ENCODE peak calls at places on chromosome 9, in eight cellular contexts. One of them, this sample, is unnamed.

GRCh38 chr9:116979461-116979860 is 292.4 kb downstream of the TRIM32 start:
- DNase-seq in HCT116: no peak
- DNase-seq in uterus: no peak
- DNase-seq in breast epithelium: no peak
- DNase-seq in stomach: no peak
- DNase-seq in A549: peak; percentile 29
- DNase-seq in spleen: no peak
- DNase-seq in sigmoid colon: no peak
- DNase-seq in this sample: peak; percentile 55

GRCh38 chr9:127694890-127695735 is 11.7 kb upstream of the CFAP157 start:
- DNase-seq in stomach: no peak
- DNase-seq in HCT116: no peak
- DNase-seq in sigmoid colon: no peak
- DNase-seq in uterus: no peak
- DNase-seq in spleen: no peak
- DNase-seq in breast epithelium: no peak
- DNase-seq in A549: no peak
- DNase-seq in this sample: no peak

GRCh38 chr9:68416891-68417570 is 60.6 kb downstream of the PGM5 start:
- DNase-seq in spleen: no peak
- DNase-seq in uterus: no peak
- DNase-seq in stomach: no peak
- DNase-seq in A549: peak; percentile 14
- DNase-seq in sigmoid colon: no peak
- DNase-seq in HCT116: peak; percentile 6
- DNase-seq in breast epithelium: no peak
- DNase-seq in this sample: no peak

GRCh38 chr9:124503713-124504529 is 3.3 kb downstream of the NR5A1 start:
- DNase-seq in uterus: no peak
- DNase-seq in stomach: no peak
- DNase-seq in HCT116: no peak
- DNase-seq in sigmoid colon: no peak
- DNase-seq in breast epithelium: no peak
- DNase-seq in A549: no peak
- DNase-seq in spleen: peak; percentile 61
- DNase-seq in this sample: no peak

GRCh38 chr9:81892440-81892839 is 35.8 kb upstream of the SPATA31D4 start:
- DNase-seq in A549: no peak
- DNase-seq in uterus: no peak
- DNase-seq in sigmoid colon: no peak
- DNase-seq in spleen: no peak
- DNase-seq in stomach: no peak
- DNase-seq in HCT116: no peak
- DNase-seq in breast epithelium: no peak
- DNase-seq in this sample: no peak

GRCh38 chr9:81182421-81182820 is 506.9 kb downstream of the TLE1 start:
- DNase-seq in A549: peak; percentile 20
- DNase-seq in uterus: no peak
- DNase-seq in spleen: no peak
- DNase-seq in stomach: no peak
- DNase-seq in breast epithelium: no peak
- DNase-seq in sigmoid colon: no peak
- DNase-seq in HCT116: no peak
- DNase-seq in this sample: no peak

GRCh38 chr9:116860509-116861120 is 173.5 kb downstream of the TRIM32 start:
- DNase-seq in spleen: no peak
- DNase-seq in HCT116: peak; percentile 51
- DNase-seq in breast epithelium: peak; percentile 68
- DNase-seq in stomach: peak; percentile 70
- DNase-seq in uterus: peak; percentile 53
- DNase-seq in A549: peak; percentile 62
- DNase-seq in sigmoid colon: peak; percentile 72
- DNase-seq in this sample: peak; percentile 55

GRCh38 chr9:92706218-92706940 is 36.4 kb upstream of the IPPK start:
- DNase-seq in breast epithelium: no peak
- DNase-seq in spleen: no peak
- DNase-seq in uterus: no peak
- DNase-seq in sigmoid colon: no peak
- DNase-seq in A549: peak; percentile 35
- DNase-seq in HCT116: peak; percentile 54
- DNase-seq in stomach: no peak
- DNase-seq in this sample: no peak

GRCh38 chr9:84136119-84136868 is 155.7 kb downstream of the RMI1 start:
- DNase-seq in A549: peak; percentile 79
- DNase-seq in stomach: no peak
- DNase-seq in spleen: no peak
- DNase-seq in HCT116: no peak
- DNase-seq in uterus: no peak
- DNase-seq in breast epithelium: no peak
- DNase-seq in sigmoid colon: no peak
- DNase-seq in this sample: peak; percentile 60

GRCh38 chr9:36189978-36190377 is 743 bp upstream of the CLTA start:
- DNase-seq in stomach: no peak
- DNase-seq in spleen: no peak
- DNase-seq in sigmoid colon: peak; percentile 53
- DNase-seq in uterus: no peak
- DNase-seq in HCT116: no peak
- DNase-seq in breast epithelium: no peak
- DNase-seq in A549: peak; percentile 56
- DNase-seq in this sample: peak; percentile 54

DNA sequence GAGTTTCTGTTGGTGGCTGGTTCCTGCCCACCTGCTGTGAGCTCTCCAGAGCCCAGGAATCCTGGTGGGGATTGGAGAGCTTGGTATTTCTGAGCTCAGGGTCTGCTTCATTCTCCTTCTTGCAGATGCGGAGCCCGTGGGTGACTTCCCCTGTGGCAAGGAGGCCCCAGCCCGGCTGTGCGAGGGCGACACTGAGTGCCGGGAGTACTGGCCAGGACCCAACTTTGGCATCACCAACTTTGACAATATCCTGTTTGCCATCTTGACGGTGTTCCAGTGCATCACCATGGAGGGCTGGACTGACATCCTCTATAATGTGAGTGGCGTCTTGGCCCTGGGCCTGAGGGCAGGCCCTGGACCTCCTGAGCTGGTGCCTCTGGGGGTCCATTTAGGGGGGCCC is 39.5 kb downstream of the CACNA1B start:
- DNase-seq in breast epithelium: no peak
- DNase-seq in uterus: no peak
- DNase-seq in spleen: no peak
- DNase-seq in sigmoid colon: no peak
- DNase-seq in stomach: no peak
- DNase-seq in A549: no peak
- DNase-seq in HCT116: no peak
- DNase-seq in this sample: no peak
- TF ChIP-seq POLR2A in breast epithelium: no peak
- TF ChIP-seq POLR2A in uterus: no peak
- TF ChIP-seq POLR2A in spleen: no peak
- TF ChIP-seq POLR2A in sigmoid colon: no peak
- TF ChIP-seq POLR2A in stomach: no peak
- TF ChIP-seq POLR2A in A549: no peak
- TF ChIP-seq POLR2A in HCT116: no peak
- TF ChIP-seq POLR2A in this sample: no peak

DNA sequence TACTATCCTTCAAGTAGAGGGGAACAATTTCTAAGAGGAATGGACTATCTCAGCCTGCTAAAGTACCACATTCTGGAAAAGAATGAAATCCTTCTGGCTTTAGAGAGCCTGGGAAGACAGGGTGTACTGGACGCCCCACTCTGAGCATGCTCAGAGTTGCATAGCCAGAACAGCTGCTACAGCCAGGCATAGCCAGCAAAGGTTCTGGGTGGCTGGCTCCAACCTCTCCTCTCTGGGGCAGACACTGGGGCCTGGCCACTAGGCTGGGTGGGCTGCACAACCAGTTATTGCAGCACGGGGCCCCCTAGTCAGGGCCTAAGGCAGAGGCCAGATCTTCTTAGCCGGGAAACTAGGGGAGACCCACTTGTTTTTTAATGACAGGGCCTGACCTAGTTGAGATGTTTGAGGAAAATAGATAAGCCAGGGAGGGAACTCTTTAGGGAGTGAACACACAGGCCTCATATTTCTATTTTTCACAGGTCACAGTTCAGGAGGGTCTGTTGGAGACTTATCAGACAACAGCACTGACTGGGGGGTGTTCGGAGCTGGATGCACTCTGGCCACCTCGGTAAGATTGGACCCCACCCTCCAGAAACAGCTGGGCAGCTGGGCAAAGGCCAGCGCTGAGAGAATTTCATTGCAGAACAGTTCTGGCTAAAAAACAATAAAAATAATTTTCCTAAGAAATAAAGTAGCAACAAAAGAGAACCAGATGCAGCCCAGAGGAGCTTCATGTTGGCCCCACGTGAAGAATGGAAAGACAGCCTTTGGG is 142.9 kb downstream of the LPAR1 start:
- DNase-seq in stomach: no peak
- DNase-seq in HCT116: no peak
- DNase-seq in uterus: peak; percentile 76
- DNase-seq in spleen: no peak
- DNase-seq in sigmoid colon: peak; percentile 81
- DNase-seq in A549: no peak
- DNase-seq in breast epithelium: no peak
- DNase-seq in this sample: no peak
- H3K4me1 ChIP-seq in stomach: peaks cover 8% of the 10 kb centered on the region
- H3K4me1 ChIP-seq in HCT116: no peaks in the 10 kb centered on the region
- H3K4me1 ChIP-seq in uterus: no peaks in the 10 kb centered on the region
- H3K4me1 ChIP-seq in spleen: no peaks in the 10 kb centered on the region
- H3K4me1 ChIP-seq in sigmoid colon: no peaks in the 10 kb centered on the region
- H3K4me1 ChIP-seq in A549: peaks cover 15% of the 10 kb centered on the region
- H3K4me1 ChIP-seq in breast epithelium: no peaks in the 10 kb centered on the region
- H3K4me1 ChIP-seq in this sample: peaks cover 7% of the 10 kb centered on the region

GRCh38 chr9:22446589-22446949 is at the start of gene DMRTA1:
- DNase-seq in HCT116: no peak
- DNase-seq in breast epithelium: peak; percentile 24
- DNase-seq in spleen: peak; percentile 83
- DNase-seq in A549: peak; percentile 74
- DNase-seq in uterus: peak; percentile 85
- DNase-seq in sigmoid colon: peak; percentile 91
- DNase-seq in stomach: peak; percentile 87
- DNase-seq in this sample: peak; percentile 79

GRCh38 chr9:22446950-22447606 is 454 bp downstream of the DMRTA1 start:
- DNase-seq in HCT116: no peak
- DNase-seq in stomach: peak; percentile 69
- DNase-seq in sigmoid colon: peak; percentile 72
- DNase-seq in breast epithelium: no peak
- DNase-seq in uterus: peak; percentile 40
- DNase-seq in A549: peak; percentile 83
- DNase-seq in spleen: peak; percentile 87
- DNase-seq in this sample: no peak

GRCh38 chr9:22452415-22453010 is 5.9 kb downstream of the DMRTA1 start:
- DNase-seq in sigmoid colon: no peak
- DNase-seq in breast epithelium: no peak
- DNase-seq in stomach: peak; percentile 63
- DNase-seq in spleen: peak; percentile 51
- DNase-seq in uterus: peak; percentile 24
- DNase-seq in A549: peak; percentile 38
- DNase-seq in HCT116: peak; percentile 29
- DNase-seq in this sample: no peak

DNA sequence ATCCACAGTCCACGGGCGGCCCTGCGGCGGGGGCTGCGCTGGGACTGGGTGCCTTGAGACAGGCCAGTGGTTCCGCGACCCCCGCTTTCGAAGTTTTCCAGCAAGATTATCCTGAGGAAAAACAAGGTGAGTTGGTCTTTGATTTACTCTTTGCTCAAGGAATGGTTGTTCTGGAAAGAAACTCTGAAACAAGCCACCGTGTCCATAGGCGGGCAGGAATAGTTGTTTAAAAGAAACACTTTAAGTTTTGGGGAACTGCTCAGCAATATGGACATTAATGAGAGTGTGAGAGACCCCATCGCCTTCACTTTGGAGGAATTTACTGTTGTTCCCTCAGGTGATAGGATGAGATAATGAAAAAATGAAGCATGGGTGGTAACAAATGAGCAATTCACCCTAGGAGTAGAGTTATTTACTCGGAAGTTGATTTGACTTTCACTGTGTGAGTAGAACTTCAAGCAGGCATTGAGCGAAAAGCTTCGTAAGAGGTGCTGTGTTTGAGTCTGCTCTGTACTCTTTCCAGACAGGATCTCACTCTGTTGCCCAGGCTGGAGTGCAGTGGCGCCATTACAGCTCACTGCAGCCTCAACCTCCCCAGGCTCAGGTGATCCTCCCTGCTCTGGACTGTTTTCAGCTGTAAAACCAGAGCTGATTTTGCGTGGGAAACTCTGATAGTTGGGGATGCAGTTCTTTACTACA is 1.1 kb downstream of the DMRTA1 start:
- DNase-seq in spleen: no peak
- DNase-seq in sigmoid colon: no peak
- DNase-seq in stomach: peak; percentile 30
- DNase-seq in breast epithelium: no peak
- DNase-seq in A549: peak; percentile 23
- DNase-seq in HCT116: no peak
- DNase-seq in uterus: no peak
- DNase-seq in this sample: no peak
- TF ChIP-seq POLR2A in spleen: no peak
- TF ChIP-seq POLR2A in sigmoid colon: no peak
- TF ChIP-seq POLR2A in stomach: no peak
- TF ChIP-seq POLR2A in breast epithelium: no peak
- TF ChIP-seq POLR2A in A549: no peak
- TF ChIP-seq POLR2A in HCT116: no peak
- TF ChIP-seq POLR2A in uterus: no peak
- TF ChIP-seq POLR2A in this sample: no peak

DNA sequence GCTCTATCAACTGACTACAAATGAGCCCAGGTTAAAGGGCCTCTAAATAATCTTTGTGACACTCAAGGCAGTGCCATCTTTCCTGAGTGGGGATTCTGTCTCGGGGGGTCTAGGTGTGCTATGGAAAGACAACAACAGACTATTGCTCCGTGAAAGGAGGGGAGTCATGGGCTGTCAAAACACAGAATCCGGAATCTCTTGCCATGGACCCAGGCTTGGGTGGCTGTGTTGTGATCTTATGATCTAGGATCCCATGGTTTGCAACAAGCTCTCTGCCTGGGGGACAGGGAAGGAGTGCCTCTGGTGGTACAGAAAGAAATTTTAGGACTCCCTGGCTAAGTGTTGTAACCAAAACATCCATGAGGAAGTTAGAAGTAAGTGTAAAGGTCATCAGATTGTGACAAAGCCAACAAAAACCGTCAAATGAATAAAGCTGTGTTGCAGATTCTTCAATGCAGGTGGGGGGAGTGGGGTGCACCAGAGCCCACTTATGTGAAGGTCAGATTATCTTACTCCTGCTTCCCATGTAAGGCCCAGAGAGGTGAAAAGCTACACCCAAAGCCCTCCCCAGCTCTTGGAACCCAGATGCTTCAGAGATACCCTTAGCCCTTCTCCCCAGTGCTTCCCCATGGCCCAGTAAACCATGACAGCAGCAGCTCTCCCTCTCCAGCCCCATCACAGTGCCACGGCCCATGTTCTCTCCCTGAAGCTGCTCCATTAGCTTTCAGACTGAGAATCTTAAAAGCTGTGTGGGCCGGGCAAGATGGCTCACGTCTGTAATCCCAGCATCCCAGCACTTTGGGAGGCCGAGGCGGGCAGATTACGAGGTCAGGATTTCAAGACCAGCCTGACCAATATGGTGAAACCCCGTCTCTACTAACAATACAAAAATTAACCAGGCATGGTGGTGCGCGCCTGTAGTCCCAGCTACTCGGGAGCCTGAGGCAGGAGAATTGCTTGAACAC is 1.5 kb upstream of the SLC31A2 start:
- DNase-seq in uterus: no peak
- DNase-seq in A549: no peak
- DNase-seq in sigmoid colon: no peak
- DNase-seq in stomach: no peak
- DNase-seq in breast epithelium: no peak
- DNase-seq in spleen: no peak
- DNase-seq in HCT116: no peak
- DNase-seq in this sample: no peak
- H3K4me1 ChIP-seq in uterus: no peaks in the 10 kb centered on the region
- H3K4me1 ChIP-seq in A549: peaks cover 3% of the 10 kb centered on the region
- H3K4me1 ChIP-seq in sigmoid colon: peaks cover 23% of the 10 kb centered on the region
- H3K4me1 ChIP-seq in stomach: peaks cover 30% of the 10 kb centered on the region
- H3K4me1 ChIP-seq in breast epithelium: peaks cover 4% of the 10 kb centered on the region
- H3K4me1 ChIP-seq in spleen: peaks cover 49% of the 10 kb centered on the region
- H3K4me1 ChIP-seq in HCT116: peaks cover 23% of the 10 kb centered on the region
- H3K4me1 ChIP-seq in this sample: no peaks in the 10 kb centered on the region